ENCODE peak calls at places on chromosomes 11 and 22, in ten cellular contexts. T is H9; H is endothelial cell; N is HEK293T; S is neural crest cell; W is effector CD4-positive, alpha-beta T cell; Z is mammary epithelial cell; V is M059J; D is activated CD8-positive, alpha-beta memory T cell treated with anti-CD3 and anti-CD28 coated beads, Interleukin-2, amount 50 U/mL, for 48 hours; P is cerebellum. C is an unnamed sample.

GRCh38 chr11:70603064-70603755 is 204.9 kb downstream of the CTTN start:
- DNase-seq in S (no peak), D (no peak), V (peak; percentile 31), P (no peak), T (no peak), N (no peak), W (no peak), H (no peak), Z (peak; percentile 17), C (no peak)

GRCh38 chr22:48171294-48171693 is 1408.8 kb downstream of the TBC1D22A start:
- DNase-seq in T (peak; percentile 47), Z (no peak), V (no peak), W (no peak), H (no peak), N (no peak), S (no peak), P (no peak), D (no peak), C (no peak)

GRCh38 chr11:35714882-35715612 is 52.5 kb downstream of the TRIM44 start:
- DNase-seq in T (no peak), D (no peak), N (no peak), P (no peak), H (no peak), Z (peak; percentile 32), V (peak; percentile 67), S (no peak), W (no peak), C (peak; percentile 79)

GRCh38 chr11:69050592-69051380 is 2.1 kb downstream of the TPCN2 start:
- DNase-seq in W (no peak), S (no peak), D (no peak), P (no peak), H (no peak), T (no peak), N (no peak), V (no peak), Z (no peak), C (no peak)

GRCh38 chr11:117658809-117659208 is 138.2 kb downstream of the DSCAML1 start:
- DNase-seq in T (no peak), H (no peak), D (no peak), Z (no peak), N (no peak), V (no peak), W (no peak), P (no peak), S (no peak), C (no peak)

GRCh38 chr11:134742228-134742612 is 330.2 kb upstream of the B3GAT1 start:
- DNase-seq in Z (no peak), T (no peak), N (no peak), H (no peak), D (no peak), W (no peak), V (peak; percentile 59), P (no peak), S (no peak), C (no peak)

GRCh38 chr11:31582697-31583096 is 73.1 kb downstream of the ELP4 start:
- DNase-seq in P (no peak), V (no peak), D (no peak), S (no peak), Z (no peak), W (no peak), N (no peak), H (no peak), T (no peak), C (no peak)

GRCh38 chr11:10899542-10899830 is 41.6 kb upstream of the ZBED5 start:
- DNase-seq in S (no peak), W (no peak), N (no peak), P (no peak), V (no peak), D (peak; percentile 64), H (no peak), Z (peak; percentile 99), T (no peak), C (no peak)

GRCh38 chr11:119029340-119030028 is 1.2 kb downstream of the SLC37A4 start:
- DNase-seq in Z (no peak), D (no peak), S (no peak), N (peak; percentile 34), T (no peak), P (no peak), H (no peak), W (no peak), V (no peak), C (peak; percentile 92)

GRCh38 chr11:33737362-33737821 is 1.2 kb upstream of the CD59 start:
- DNase-seq in N (no peak), P (no peak), Z (no peak), S (no peak), D (no peak), H (no peak), T (no peak), W (no peak), V (no peak), C (no peak)

GRCh38 chr11:90373971-90374370 is 151.1 kb upstream of the CHORDC1 start:
- DNase-seq in P (no peak), S (no peak), N (no peak), V (no peak), D (no peak), T (no peak), H (no peak), Z (no peak), W (no peak), C (no peak)

GRCh38 chr22:33192156-33192555 is 134.0 kb upstream of the SYN3 start:
- DNase-seq in V (no peak), T (no peak), H (no peak), S (no peak), D (no peak), P (no peak), N (no peak), Z (no peak), W (no peak), C (no peak)

GRCh38 chr11:36352919-36353318 is 56.8 kb downstream of the PRR5L start:
- DNase-seq in S (no peak), P (no peak), N (no peak), H (no peak), D (peak; percentile 61), Z (no peak), V (no peak), T (no peak), W (peak; percentile 60), C (no peak)

GRCh38 chr11:43282607-43283440 is 29.0 kb upstream of the API5 start:
- DNase-seq in D (peak; percentile 75), P (peak; percentile 63), Z (peak; percentile 6), T (peak; percentile 55), V (peak; percentile 34), S (peak; percentile 64), W (peak; percentile 4), N (peak; percentile 57), H (peak; percentile 41), C (peak; percentile 48)

GRCh38 chr11:84720706-84721402 is 906.3 kb downstream of the DLG2 start:
- DNase-seq in N (no peak), D (peak; percentile 46), P (peak; percentile 53), T (peak; percentile 63), V (no peak), S (peak; percentile 16), W (no peak), Z (no peak), H (peak; percentile 36), C (no peak)

GRCh38 chr11:77753230-77753629 is 67.3 kb downstream of the RSF1 start:
- DNase-seq in W (no peak), D (no peak), P (no peak), T (no peak), N (no peak), H (no peak), V (no peak), Z (no peak), S (no peak), C (no peak)

C was measured in kidney tubule cell.